ENCODE peak calls at places on chromosomes 13 and 19, in eight cellular contexts. B, D, A, Y, U, J, M and V are unnamed samples.

GRCh38 chr13:36357692-36358091 is 11.5 kb upstream of the SPART start:
- DNase-seq in B (peak), D (no peak), A (no peak), Y (no peak), U (peak), J (no peak), M (peak), V (no peak)

GRCh38 chr19:48442116-48443035 is 3.4 kb upstream of the GRWD1 start:
- DNase-seq in B (no peak), D (no peak), A (no peak), Y (no peak), U (no peak), J (no peak), M (no peak), V (no peak)

GRCh38 chr19:35279374-35279773 is 3.0 kb upstream of the HAMP start:
- DNase-seq in B (no peak), D (no peak), A (no peak), Y (no peak), U (no peak), J (no peak), M (no peak), V (no peak)

GRCh38 chr19:35327642-35328041 is 1.3 kb upstream of the CD22 start:
- DNase-seq in B (no peak), D (no peak), A (no peak), Y (no peak), U (no peak), J (no peak), M (no peak), V (no peak)

GRCh38 chr13:52043675-52044074 is 19.2 kb downstream of the UTP14C start:
- DNase-seq in B (no peak), D (no peak), A (no peak), Y (no peak), U (no peak), J (no peak), M (no peak), V (no peak)

GRCh38 chr13:25177012-25177411 is 4.9 kb upstream of the AMER2 start:
- DNase-seq in B (no peak), D (no peak), A (no peak), Y (no peak), U (no peak), J (no peak), M (no peak), V (no peak)

GRCh38 chr19:7636691-7637373 is at the start of gene STXBP2:
- DNase-seq in B (no peak), D (no peak), A (peak), Y (no peak), U (peak), J (peak), M (peak), V (peak)

GRCh38 chr13:37869506-37869755 is 141 bp downstream of the TRPC4 start:
- DNase-seq in B (peak), D (no peak), A (no peak), Y (no peak), U (no peak), J (no peak), M (no peak), V (no peak)

GRCh38 chr19:43371909-43372308 is 18.4 kb downstream of the CD177 start:
- DNase-seq in B (no peak), D (no peak), A (no peak), Y (no peak), U (no peak), J (no peak), M (no peak), V (no peak)

GRCh38 chr13:32284927-32285632 is 30.1 kb downstream of the ZAR1L start:
- DNase-seq in B (peak), D (peak), A (peak), Y (no peak), U (no peak), J (no peak), M (no peak), V (no peak)

GRCh38 chr19:48756686-48757085 is 1.4 kb downstream of the FGF21 start:
- DNase-seq in B (no peak), D (no peak), A (no peak), Y (no peak), U (no peak), J (no peak), M (no peak), V (no peak)

GRCh38 chr13:30702006-30702405 is 33.3 kb upstream of the ALOX5AP start:
- DNase-seq in B (no peak), D (no peak), A (no peak), Y (no peak), U (no peak), J (no peak), M (no peak), V (no peak)

GRCh38 chr13:95643814-95644598 is 500 bp downstream of the DZIP1 start:
- DNase-seq in B (peak), D (peak), A (no peak), Y (peak), U (peak), J (no peak), M (peak), V (no peak)

GRCh38 chr19:29003641-29004409 is 209.1 kb downstream of the UQCRFS1 start:
- DNase-seq in B (no peak), D (no peak), A (no peak), Y (no peak), U (no peak), J (no peak), M (peak), V (no peak)

DNA sequence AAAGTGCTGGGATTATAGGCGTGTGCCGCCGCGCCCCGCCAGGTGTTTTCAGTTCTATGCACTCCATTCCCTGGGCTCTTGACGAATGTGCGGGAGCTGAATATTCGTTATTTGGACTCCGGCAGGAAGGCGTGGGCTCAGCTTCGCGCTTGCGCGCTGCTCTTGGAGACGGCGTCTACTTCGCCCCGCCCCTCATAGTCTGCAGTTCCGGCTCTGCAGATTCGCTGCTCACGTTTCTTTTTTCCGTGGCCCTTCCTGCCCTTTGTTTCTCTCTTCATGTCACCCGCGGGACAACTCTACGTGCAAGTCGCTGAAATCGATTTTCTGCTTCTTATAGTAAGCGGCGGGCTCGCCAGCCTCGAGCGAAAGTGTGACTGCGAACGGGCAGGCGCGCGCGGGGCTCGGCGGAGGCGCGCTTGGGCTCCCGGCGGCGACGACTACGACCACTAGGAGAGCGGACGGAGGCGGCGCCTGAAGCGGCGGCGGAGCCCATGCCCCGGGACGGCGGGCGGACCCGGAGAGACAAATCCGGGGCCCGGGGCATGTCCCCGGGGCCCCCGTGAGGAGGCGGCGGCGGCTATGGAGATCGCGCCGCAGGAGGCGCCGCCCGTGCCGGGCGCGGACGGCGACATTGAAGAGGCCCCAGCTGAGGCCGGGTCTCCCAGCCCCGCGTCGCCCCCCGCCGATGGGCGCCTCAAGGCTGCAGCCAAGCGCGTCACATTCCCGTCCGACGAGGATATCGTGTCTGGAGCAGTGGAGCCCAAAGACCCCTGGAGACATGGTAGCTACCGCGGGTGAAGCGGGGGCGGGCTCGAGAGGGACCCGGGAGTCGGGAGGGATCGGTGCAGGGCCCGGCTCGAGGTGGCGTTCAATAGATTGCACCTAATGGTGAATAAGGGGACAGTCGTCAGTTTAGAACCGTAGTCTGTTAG is at the start of gene PPP1R37:
- DNase-seq in B (peak), D (peak), A (peak), Y (peak), U (peak), J (peak), M (peak), V (peak)
- TF ChIP-seq CTCF in B (no peak), D (peak), A (peak), Y (peak), U (peak), J (peak), M (peak), V (peak)

GRCh38 chr19:17334414-17335409 is at the start of gene ANO8:
- DNase-seq in B (peak), D (peak), A (peak), Y (peak), U (peak), J (peak), M (peak), V (peak)
- TF ChIP-seq CTCF in B (no peak), D (no peak), A (no peak), Y (no peak), U (no peak), J (no peak), M (peak), V (no peak)

GRCh38 chr19:56543776-56544175 is 5.0 kb downstream of the ZFP28 start:
- DNase-seq in B (no peak), D (no peak), A (no peak), Y (no peak), U (no peak), J (no peak), M (no peak), V (no peak)
- TF ChIP-seq CTCF in B (no peak), D (no peak), A (no peak), Y (no peak), U (no peak), J (no peak), M (no peak), V (no peak)

GRCh38 chr13:42852102-42852501 is 70.7 kb downstream of the FAM216B start:
- DNase-seq in B (no peak), D (no peak), A (no peak), Y (no peak), U (no peak), J (no peak), M (no peak), V (no peak)
- TF ChIP-seq CTCF in B (no peak), D (no peak), A (no peak), Y (no peak), U (no peak), J (no peak), M (no peak), V (no peak)

DNA sequence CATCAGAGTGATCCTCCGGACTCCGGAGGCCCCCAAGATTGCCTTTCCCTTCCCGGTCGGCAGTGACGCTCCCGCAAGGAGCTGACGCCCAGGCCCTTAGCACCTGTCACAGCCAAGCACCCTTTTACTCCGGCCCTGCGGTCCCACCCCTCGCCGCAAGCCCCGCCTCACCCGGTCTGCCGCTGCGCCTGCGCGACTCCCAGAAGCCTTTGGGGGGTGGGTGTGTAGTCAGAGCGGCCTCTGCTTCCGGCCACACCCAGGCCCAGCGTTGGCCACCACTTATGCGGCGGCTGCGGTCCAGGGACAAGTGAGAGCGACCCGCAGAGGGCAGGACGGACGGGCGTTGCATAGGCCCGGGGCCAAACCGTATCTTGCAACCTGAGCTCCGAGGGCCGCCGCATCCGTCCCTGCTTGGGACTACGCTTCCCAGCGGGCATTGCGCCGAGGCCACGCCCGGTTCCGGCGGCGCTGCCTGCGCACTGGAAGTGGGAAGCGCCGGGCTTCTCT is 441 bp upstream of the ZFP28 start:
- DNase-seq in B (peak), D (peak), A (no peak), Y (peak), U (peak), J (peak), M (peak), V (peak)
- TF ChIP-seq CTCF in B (no peak), D (no peak), A (no peak), Y (no peak), U (no peak), J (no peak), M (no peak), V (no peak)

DNA sequence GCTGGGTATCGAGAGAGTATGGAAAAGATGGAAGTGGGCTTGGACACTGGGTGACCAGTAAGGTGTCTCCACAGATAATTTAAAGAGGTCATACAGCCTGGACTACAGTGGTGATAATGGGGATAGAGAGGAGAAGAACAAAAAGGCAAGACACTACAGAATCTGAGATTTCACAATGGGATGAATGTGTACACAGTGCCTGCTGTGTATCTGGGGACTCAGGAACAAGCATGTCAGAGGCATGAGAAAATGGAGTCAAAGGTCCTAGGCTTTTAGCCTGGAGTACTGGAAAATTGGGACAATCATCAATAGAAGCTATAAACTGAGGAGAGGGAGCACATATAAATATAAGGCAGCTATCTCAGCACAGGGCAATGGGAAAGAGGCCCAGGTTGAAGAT is 69.4 kb downstream of the TSC22D1 start:
- DNase-seq in B (peak), D (no peak), A (no peak), Y (no peak), U (no peak), J (no peak), M (no peak), V (no peak)
- TF ChIP-seq CTCF in B (no peak), D (no peak), A (no peak), Y (no peak), U (no peak), J (no peak), M (no peak), V (no peak)

GRCh38 chr19:12606796-12607195 is 3.8 kb downstream of the ZNF490 start:
- DNase-seq in B (no peak), D (no peak), A (no peak), Y (no peak), U (no peak), J (peak), M (no peak), V (no peak)

GRCh38 chr19:12611361-12611699 is 610 bp downstream of the ZNF791 start:
- DNase-seq in B (peak), D (peak), A (peak), Y (peak), U (peak), J (peak), M (peak), V (no peak)

DNA sequence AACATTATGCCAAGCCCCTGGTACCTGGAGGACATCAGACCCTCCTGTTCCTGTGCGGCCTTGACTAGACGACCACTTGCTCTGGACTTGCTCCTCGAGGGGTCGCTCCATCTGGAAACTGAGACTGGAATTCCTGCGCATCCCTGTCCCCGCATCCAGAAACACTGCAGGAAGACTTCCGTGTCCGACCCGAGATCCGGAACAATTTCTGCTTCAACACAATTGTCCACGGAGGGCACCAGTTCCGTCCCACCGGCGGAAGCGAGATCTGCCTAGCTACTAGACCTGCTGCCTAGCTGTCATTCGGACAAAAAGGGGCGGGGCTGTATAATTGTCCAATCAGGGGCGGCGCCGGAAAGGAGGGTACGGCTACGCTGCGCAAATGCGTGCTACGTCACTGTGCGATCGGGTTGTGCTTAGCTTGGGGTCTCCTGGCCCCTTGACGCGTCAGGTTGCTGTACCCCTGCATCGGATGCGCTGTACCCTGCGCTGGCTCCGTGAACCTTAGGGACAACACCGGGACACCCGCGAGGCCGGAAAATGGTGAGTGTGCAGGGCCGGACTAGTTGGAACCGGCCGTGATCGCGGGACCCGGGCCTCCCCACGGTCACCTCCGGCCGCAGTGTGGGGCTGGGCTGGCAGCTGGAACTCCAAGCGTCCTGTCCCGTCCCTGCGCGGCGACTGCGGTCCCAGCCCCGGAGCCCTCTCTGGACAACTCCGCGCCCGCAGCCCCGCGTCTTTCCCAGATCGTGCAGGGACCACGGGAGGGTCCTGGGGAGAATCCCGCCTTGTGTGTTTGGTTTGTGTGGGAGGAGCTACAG is at the start of the genes ZNF490 and ZNF791:
- DNase-seq in B (peak), D (peak), A (peak), Y (peak), U (peak), J (peak), M (peak), V (peak)
- TF ChIP-seq CTCF in B (peak), D (no peak), A (no peak), Y (no peak), U (peak), J (no peak), M (no peak), V (no peak)

DNA sequence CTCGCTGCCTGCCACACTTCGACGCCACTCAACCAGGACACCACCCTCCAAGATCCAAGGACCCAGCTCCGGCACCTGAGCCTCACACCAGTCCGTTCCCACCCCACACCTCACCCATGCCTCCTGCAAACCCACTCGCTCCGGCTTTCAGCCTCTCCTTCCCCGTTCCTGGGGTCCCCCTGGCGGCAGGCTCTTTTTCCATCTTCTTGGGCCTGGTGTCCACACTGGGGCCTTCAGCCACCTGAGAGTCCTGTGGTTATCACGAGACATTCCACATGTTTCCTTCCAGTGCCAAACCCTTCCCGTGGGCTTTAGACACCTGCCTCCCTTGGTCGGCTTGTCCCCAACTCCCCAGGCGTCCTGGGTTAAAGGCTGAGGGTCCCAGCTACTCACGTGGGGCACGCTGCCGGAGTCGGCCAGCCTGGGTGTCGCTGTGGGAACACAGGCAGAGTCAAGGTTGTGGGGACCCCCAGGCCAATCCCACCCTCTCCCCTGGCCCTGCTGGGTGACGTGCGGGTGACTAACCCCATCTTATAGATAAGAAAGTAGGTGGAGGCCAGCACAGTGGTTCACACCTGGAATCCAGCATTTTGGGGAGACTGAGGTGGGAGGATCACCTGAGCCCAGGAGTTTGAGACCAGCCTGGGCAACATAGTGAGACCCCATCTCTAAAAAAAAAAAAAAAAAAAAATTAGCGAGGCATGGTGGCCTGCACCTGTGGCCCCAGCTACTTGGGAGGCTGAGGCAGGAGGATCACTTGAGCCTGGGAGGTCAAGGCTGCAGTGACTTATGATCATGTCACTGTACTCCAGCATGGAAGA is 2.0 kb downstream of the JSRP1 start:
- DNase-seq in B (no peak), D (no peak), A (no peak), Y (peak), U (no peak), J (no peak), M (peak), V (no peak)
- TF ChIP-seq CTCF in B (peak), D (peak), A (no peak), Y (peak), U (peak), J (no peak), M (no peak), V (no peak)